ENCODE peak calls at places on chromosomes 13 and 19, in eight cellular contexts. P is epithelial cell of esophagus, Q is NCI-H774, H is AG08395, R is bronchial epithelial cell, Y is amniotic stem cell, T is thoracic aorta, M is NCI-H345. Z is an unnamed sample.

GRCh38 chr13:97948041-97948440 is 5.4 kb upstream of the IPO5 start:
- DNase-seq in P (peak; percentile 83), Q (no peak), H (no peak), R (peak; percentile 67), Y (no peak), T (no peak), M (no peak), Z (no peak)

GRCh38 chr19:7450243-7451223 is 38.3 kb downstream of the PEX11G start:
- DNase-seq in P (peak; percentile 60), Q (no peak), H (no peak), R (peak; percentile 51), Y (no peak), T (no peak), M (no peak), Z (no peak)

GRCh38 chr19:15304140-15304705 is 28.1 kb downstream of the BRD4 start:
- DNase-seq in P (peak; percentile 48), Q (no peak), H (no peak), R (no peak), Y (no peak), T (no peak), M (no peak), Z (no peak)

GRCh38 chr19:11420429-11420893 is 1.3 kb upstream of the RGL3 start:
- DNase-seq in P (no peak), Q (no peak), H (peak; percentile 27), R (no peak), Y (no peak), T (no peak), M (peak; percentile 1), Z (no peak)

GRCh38 chr19:53877361-53877766 is 4.6 kb upstream of the PRKCG start:
- DNase-seq in P (no peak), Q (no peak), H (no peak), R (no peak), Y (no peak), T (no peak), M (no peak), Z (no peak)

GRCh38 chr19:3538965-3539742 is at the start of gene TEKTIP1:
- DNase-seq in P (no peak), Q (no peak), H (no peak), R (no peak), Y (no peak), T (no peak), M (no peak), Z (no peak)

GRCh38 chr13:42063105-42063504 is 14.7 kb downstream of the DGKH start:
- DNase-seq in P (peak; percentile 33), Q (no peak), H (no peak), R (no peak), Y (no peak), T (no peak), M (no peak), Z (no peak)

GRCh38 chr13:48831248-48831647 is 144.5 kb upstream of the FNDC3A start:
- DNase-seq in P (peak; percentile 30), Q (no peak), H (no peak), R (peak; percentile 17), Y (no peak), T (no peak), M (no peak), Z (no peak)

GRCh38 chr13:110867380-110867779 is 47.5 kb downstream of the ANKRD10 start:
- DNase-seq in P (peak; percentile 8), Q (no peak), H (no peak), R (no peak), Y (no peak), T (no peak), M (no peak), Z (no peak)

GRCh38 chr19:54955356-54955755 is 8.0 kb upstream of the NLRP7 start:
- DNase-seq in P (no peak), Q (no peak), H (no peak), R (no peak), Y (no peak), T (no peak), M (no peak), Z (no peak)

GRCh38 chr19:48905664-48906063 is 5.6 kb downstream of the NUCB1 start:
- DNase-seq in P (no peak), Q (no peak), H (no peak), R (no peak), Y (no peak), T (no peak), M (no peak), Z (no peak)